ENCODE peak calls at places on chromosomes 1 and 21, in eight cellular contexts. One of them, this sample, is unnamed.

GRCh38 chr1:168112673-168113305 is 23.9 kb downstream of the GPR161 start:
- DNase-seq in tibial artery: no peak
- DNase-seq in astrocyte of the hippocampus: peak; percentile 96
- DNase-seq in substantia nigra: peak; percentile 54
- DNase-seq in esophagus squamous epithelium: no peak
- DNase-seq in CD8-positive, alpha-beta memory T cell: no peak
- DNase-seq in stimulated activated CD8-positive, alpha-beta memory T cell treated with anti-CD3 and anti-CD28 coated beads, Interleukin-7, amount 100 ng/mL, for 24 hours: no peak
- DNase-seq in mucosa of descending colon: no peak
- DNase-seq in this sample: peak; percentile 37

GRCh38 chr1:145990249-145991097 is 5.9 kb downstream of the TXNIP start:
- DNase-seq in astrocyte of the hippocampus: no peak
- DNase-seq in stimulated activated CD8-positive, alpha-beta memory T cell treated with anti-CD3 and anti-CD28 coated beads, Interleukin-7, amount 100 ng/mL, for 24 hours: no peak
- DNase-seq in substantia nigra: no peak
- DNase-seq in esophagus squamous epithelium: no peak
- DNase-seq in tibial artery: peak; percentile 57
- DNase-seq in mucosa of descending colon: peak; percentile 53
- DNase-seq in CD8-positive, alpha-beta memory T cell: no peak
- DNase-seq in this sample: no peak

GRCh38 chr1:12712929-12713328 is 3.0 kb upstream of the AADACL3 start:
- DNase-seq in CD8-positive, alpha-beta memory T cell: no peak
- DNase-seq in tibial artery: no peak
- DNase-seq in substantia nigra: no peak
- DNase-seq in mucosa of descending colon: no peak
- DNase-seq in astrocyte of the hippocampus: no peak
- DNase-seq in stimulated activated CD8-positive, alpha-beta memory T cell treated with anti-CD3 and anti-CD28 coated beads, Interleukin-7, amount 100 ng/mL, for 24 hours: no peak
- DNase-seq in esophagus squamous epithelium: no peak
- DNase-seq in this sample: no peak

GRCh38 chr21:27759091-27759659 is 792.3 kb upstream of the ADAMTS5 start:
- DNase-seq in tibial artery: no peak
- DNase-seq in esophagus squamous epithelium: no peak
- DNase-seq in CD8-positive, alpha-beta memory T cell: no peak
- DNase-seq in substantia nigra: peak; percentile 11
- DNase-seq in astrocyte of the hippocampus: no peak
- DNase-seq in stimulated activated CD8-positive, alpha-beta memory T cell treated with anti-CD3 and anti-CD28 coated beads, Interleukin-7, amount 100 ng/mL, for 24 hours: no peak
- DNase-seq in mucosa of descending colon: peak; percentile 68
- DNase-seq in this sample: no peak

GRCh38 chr1:117003253-117003875 is 1.8 kb downstream of the CD101 start:
- DNase-seq in mucosa of descending colon: no peak
- DNase-seq in stimulated activated CD8-positive, alpha-beta memory T cell treated with anti-CD3 and anti-CD28 coated beads, Interleukin-7, amount 100 ng/mL, for 24 hours: no peak
- DNase-seq in substantia nigra: no peak
- DNase-seq in CD8-positive, alpha-beta memory T cell: no peak
- DNase-seq in esophagus squamous epithelium: no peak
- DNase-seq in tibial artery: no peak
- DNase-seq in astrocyte of the hippocampus: no peak
- DNase-seq in this sample: no peak

GRCh38 chr1:30889506-30889905 is 19.1 kb downstream of the SDC3 start:
- DNase-seq in substantia nigra: no peak
- DNase-seq in esophagus squamous epithelium: no peak
- DNase-seq in CD8-positive, alpha-beta memory T cell: no peak
- DNase-seq in astrocyte of the hippocampus: no peak
- DNase-seq in stimulated activated CD8-positive, alpha-beta memory T cell treated with anti-CD3 and anti-CD28 coated beads, Interleukin-7, amount 100 ng/mL, for 24 hours: no peak
- DNase-seq in tibial artery: no peak
- DNase-seq in mucosa of descending colon: no peak
- DNase-seq in this sample: no peak

GRCh38 chr1:24191860-24192259 is 4.8 kb upstream of the IFNLR1 start:
- DNase-seq in esophagus squamous epithelium: no peak
- DNase-seq in substantia nigra: no peak
- DNase-seq in stimulated activated CD8-positive, alpha-beta memory T cell treated with anti-CD3 and anti-CD28 coated beads, Interleukin-7, amount 100 ng/mL, for 24 hours: no peak
- DNase-seq in astrocyte of the hippocampus: peak; percentile 26
- DNase-seq in mucosa of descending colon: no peak
- DNase-seq in tibial artery: no peak
- DNase-seq in CD8-positive, alpha-beta memory T cell: no peak
- DNase-seq in this sample: no peak

GRCh38 chr1:160672789-160673695 is 26.2 kb upstream of the SLAMF1 start:
- DNase-seq in tibial artery: no peak
- DNase-seq in esophagus squamous epithelium: no peak
- DNase-seq in CD8-positive, alpha-beta memory T cell: no peak
- DNase-seq in mucosa of descending colon: no peak
- DNase-seq in astrocyte of the hippocampus: no peak
- DNase-seq in stimulated activated CD8-positive, alpha-beta memory T cell treated with anti-CD3 and anti-CD28 coated beads, Interleukin-7, amount 100 ng/mL, for 24 hours: no peak
- DNase-seq in substantia nigra: no peak
- DNase-seq in this sample: no peak

GRCh38 chr1:53495608-53496345 is 36.6 kb downstream of the DMRTB1 start:
- DNase-seq in substantia nigra: no peak
- DNase-seq in CD8-positive, alpha-beta memory T cell: no peak
- DNase-seq in astrocyte of the hippocampus: no peak
- DNase-seq in stimulated activated CD8-positive, alpha-beta memory T cell treated with anti-CD3 and anti-CD28 coated beads, Interleukin-7, amount 100 ng/mL, for 24 hours: no peak
- DNase-seq in mucosa of descending colon: no peak
- DNase-seq in tibial artery: no peak
- DNase-seq in esophagus squamous epithelium: no peak
- DNase-seq in this sample: no peak

GRCh38 chr1:23593042-23593521 is 33.8 kb upstream of the ID3 start:
- DNase-seq in astrocyte of the hippocampus: no peak
- DNase-seq in tibial artery: no peak
- DNase-seq in CD8-positive, alpha-beta memory T cell: no peak
- DNase-seq in stimulated activated CD8-positive, alpha-beta memory T cell treated with anti-CD3 and anti-CD28 coated beads, Interleukin-7, amount 100 ng/mL, for 24 hours: no peak
- DNase-seq in substantia nigra: no peak
- DNase-seq in esophagus squamous epithelium: no peak
- DNase-seq in mucosa of descending colon: no peak
- DNase-seq in this sample: no peak

GRCh38 chr1:221801773-221802516 is 60.1 kb upstream of the DUSP10 start:
- DNase-seq in CD8-positive, alpha-beta memory T cell: no peak
- DNase-seq in esophagus squamous epithelium: no peak
- DNase-seq in tibial artery: no peak
- DNase-seq in mucosa of descending colon: no peak
- DNase-seq in substantia nigra: no peak
- DNase-seq in astrocyte of the hippocampus: peak; percentile 47
- DNase-seq in stimulated activated CD8-positive, alpha-beta memory T cell treated with anti-CD3 and anti-CD28 coated beads, Interleukin-7, amount 100 ng/mL, for 24 hours: no peak
- DNase-seq in this sample: no peak

GRCh38 chr21:45403825-45404725 is 890 bp upstream of the COL18A1 start:
- DNase-seq in CD8-positive, alpha-beta memory T cell: no peak
- DNase-seq in stimulated activated CD8-positive, alpha-beta memory T cell treated with anti-CD3 and anti-CD28 coated beads, Interleukin-7, amount 100 ng/mL, for 24 hours: no peak
- DNase-seq in mucosa of descending colon: peak; percentile 39
- DNase-seq in substantia nigra: no peak
- DNase-seq in astrocyte of the hippocampus: peak; percentile 80
- DNase-seq in esophagus squamous epithelium: no peak
- DNase-seq in tibial artery: peak; percentile 94
- DNase-seq in this sample: peak; percentile 57

GRCh38 chr1:224170748-224171478 is 12.1 kb upstream of the DEGS1 start:
- DNase-seq in stimulated activated CD8-positive, alpha-beta memory T cell treated with anti-CD3 and anti-CD28 coated beads, Interleukin-7, amount 100 ng/mL, for 24 hours: no peak
- DNase-seq in esophagus squamous epithelium: no peak
- DNase-seq in astrocyte of the hippocampus: peak; percentile 50
- DNase-seq in mucosa of descending colon: no peak
- DNase-seq in CD8-positive, alpha-beta memory T cell: peak; percentile 11
- DNase-seq in substantia nigra: no peak
- DNase-seq in tibial artery: no peak
- DNase-seq in this sample: no peak

GRCh38 chr21:33236799-33237198 is 7.1 kb downstream of the IFNAR2 start:
- DNase-seq in astrocyte of the hippocampus: no peak
- DNase-seq in CD8-positive, alpha-beta memory T cell: no peak
- DNase-seq in mucosa of descending colon: no peak
- DNase-seq in substantia nigra: no peak
- DNase-seq in tibial artery: no peak
- DNase-seq in esophagus squamous epithelium: no peak
- DNase-seq in stimulated activated CD8-positive, alpha-beta memory T cell treated with anti-CD3 and anti-CD28 coated beads, Interleukin-7, amount 100 ng/mL, for 24 hours: no peak
- DNase-seq in this sample: no peak

GRCh38 chr1:98055457-98055856 is 134.6 kb upstream of the DPYD start:
- DNase-seq in tibial artery: no peak
- DNase-seq in stimulated activated CD8-positive, alpha-beta memory T cell treated with anti-CD3 and anti-CD28 coated beads, Interleukin-7, amount 100 ng/mL, for 24 hours: no peak
- DNase-seq in astrocyte of the hippocampus: peak; percentile 11
- DNase-seq in esophagus squamous epithelium: no peak
- DNase-seq in substantia nigra: no peak
- DNase-seq in mucosa of descending colon: no peak
- DNase-seq in CD8-positive, alpha-beta memory T cell: no peak
- DNase-seq in this sample: no peak

GRCh38 chr1:194903524-194903923 is 1704.7 kb downstream of the KCNT2 start:
- DNase-seq in mucosa of descending colon: no peak
- DNase-seq in stimulated activated CD8-positive, alpha-beta memory T cell treated with anti-CD3 and anti-CD28 coated beads, Interleukin-7, amount 100 ng/mL, for 24 hours: no peak
- DNase-seq in esophagus squamous epithelium: no peak
- DNase-seq in substantia nigra: no peak
- DNase-seq in CD8-positive, alpha-beta memory T cell: no peak
- DNase-seq in astrocyte of the hippocampus: no peak
- DNase-seq in tibial artery: no peak
- DNase-seq in this sample: no peak

GRCh38 chr1:63825111-63825510 is 51.3 kb downstream of the ROR1 start:
- DNase-seq in astrocyte of the hippocampus: no peak
- DNase-seq in stimulated activated CD8-positive, alpha-beta memory T cell treated with anti-CD3 and anti-CD28 coated beads, Interleukin-7, amount 100 ng/mL, for 24 hours: no peak
- DNase-seq in mucosa of descending colon: no peak
- DNase-seq in esophagus squamous epithelium: no peak
- DNase-seq in substantia nigra: no peak
- DNase-seq in CD8-positive, alpha-beta memory T cell: no peak
- DNase-seq in tibial artery: no peak
- DNase-seq in this sample: no peak

GRCh38 chr1:232554431-232554830 is 75.5 kb downstream of the SIPA1L2 start:
- DNase-seq in astrocyte of the hippocampus: no peak
- DNase-seq in mucosa of descending colon: no peak
- DNase-seq in substantia nigra: no peak
- DNase-seq in tibial artery: no peak
- DNase-seq in esophagus squamous epithelium: no peak
- DNase-seq in CD8-positive, alpha-beta memory T cell: no peak
- DNase-seq in stimulated activated CD8-positive, alpha-beta memory T cell treated with anti-CD3 and anti-CD28 coated beads, Interleukin-7, amount 100 ng/mL, for 24 hours: no peak
- DNase-seq in this sample: no peak

GRCh38 chr1:16151200-16151708 is 4.6 kb downstream of the EPHA2 start:
- DNase-seq in mucosa of descending colon: no peak
- DNase-seq in stimulated activated CD8-positive, alpha-beta memory T cell treated with anti-CD3 and anti-CD28 coated beads, Interleukin-7, amount 100 ng/mL, for 24 hours: no peak
- DNase-seq in substantia nigra: no peak
- DNase-seq in astrocyte of the hippocampus: peak; percentile 69
- DNase-seq in esophagus squamous epithelium: no peak
- DNase-seq in CD8-positive, alpha-beta memory T cell: no peak
- DNase-seq in tibial artery: no peak
- DNase-seq in this sample: no peak

GRCh38 chr1:66476774-66477173 is 57.2 kb upstream of the SGIP1 start:
- DNase-seq in mucosa of descending colon: no peak
- DNase-seq in stimulated activated CD8-positive, alpha-beta memory T cell treated with anti-CD3 and anti-CD28 coated beads, Interleukin-7, amount 100 ng/mL, for 24 hours: no peak
- DNase-seq in tibial artery: no peak
- DNase-seq in esophagus squamous epithelium: no peak
- DNase-seq in substantia nigra: no peak
- DNase-seq in CD8-positive, alpha-beta memory T cell: no peak
- DNase-seq in astrocyte of the hippocampus: peak; percentile 29
- DNase-seq in this sample: no peak

GRCh38 chr1:182120411-182121258 is 59.1 kb upstream of the ZNF648 start:
- DNase-seq in astrocyte of the hippocampus: peak; percentile 80
- DNase-seq in CD8-positive, alpha-beta memory T cell: no peak
- DNase-seq in tibial artery: no peak
- DNase-seq in esophagus squamous epithelium: no peak
- DNase-seq in substantia nigra: peak; percentile 74
- DNase-seq in stimulated activated CD8-positive, alpha-beta memory T cell treated with anti-CD3 and anti-CD28 coated beads, Interleukin-7, amount 100 ng/mL, for 24 hours: no peak
- DNase-seq in mucosa of descending colon: peak; percentile 54
- DNase-seq in this sample: peak; percentile 71